ENCODE peak calls at places on chromosomes 12 and 14, in seven cellular contexts. H, V, W, I, N, E and G are unnamed samples.

GRCh38 chr12:91138337-91138905 is 27.1 kb upstream of the LUM start:
- DNase-seq in I (no peak), W (no peak), V (no peak), N (no peak), H (peak), E (no peak), G (no peak)

GRCh38 chr12:44960856-44961255 is 84.7 kb upstream of the NELL2 start:
- DNase-seq in H (no peak), W (no peak), E (no peak), I (no peak), V (no peak), N (no peak), G (no peak)

GRCh38 chr12:97148941-97149559 is 242.0 kb downstream of the NEDD1 start:
- DNase-seq in H (peak), V (peak), N (no peak), E (peak), W (no peak), I (no peak), G (peak)

GRCh38 chr12:75260316-75260715 is 50.7 kb upstream of the KCNC2 start:
- DNase-seq in V (no peak), N (no peak), W (peak), E (no peak), I (no peak), H (no peak), G (no peak)

GRCh38 chr12:49288412-49288853 is 6.5 kb upstream of the PRPH start:
- DNase-seq in V (peak), W (no peak), E (peak), N (no peak), H (peak), I (no peak), G (no peak)

GRCh38 chr12:40086471-40086870 is 19.4 kb downstream of the SLC2A13 start:
- DNase-seq in I (no peak), W (no peak), N (no peak), E (no peak), H (no peak), V (no peak), G (no peak)

GRCh38 chr12:69015831-69016230 is 82.9 kb upstream of the CPM start:
- DNase-seq in E (no peak), N (no peak), W (no peak), V (no peak), H (no peak), I (no peak), G (no peak)

GRCh38 chr12:70840966-70841365 is 79.6 kb downstream of the PTPRR start:
- DNase-seq in W (no peak), E (no peak), N (no peak), V (no peak), I (no peak), H (no peak), G (no peak)

GRCh38 chr14:33551963-33552362 is 398.9 kb downstream of the EGLN3 start:
- DNase-seq in W (no peak), V (no peak), E (no peak), I (no peak), H (no peak), N (no peak), G (no peak)

GRCh38 chr12:104710940-104711725 is 247.0 kb downstream of the SLC41A2 start:
- DNase-seq in W (no peak), N (no peak), I (no peak), H (peak), V (no peak), E (no peak), G (no peak)

GRCh38 chr12:67698711-67699603 is 50.4 kb downstream of the DYRK2 start:
- DNase-seq in I (no peak), E (no peak), W (no peak), H (no peak), N (no peak), V (no peak), G (no peak)

GRCh38 chr14:41607966-41608663 is 1.4 kb downstream of the LRFN5 start:
- DNase-seq in N (peak), H (peak), V (no peak), W (no peak), E (no peak), I (no peak), G (peak)